ENCODE peak calls at places on chromosome X, in four cellular contexts. One of them, this sample, is unnamed.

GRCh38 chrX:55057691-55058249 is 17.1 kb upstream of the PAGE2B start:
- DNase-seq in left lung: no peak
- DNase-seq in activated T-helper 1 cell treated with Interleukin-2 at 50 U/mL for 16 hours: no peak
- DNase-seq in right lobe of liver: no peak
- DNase-seq in this sample: no peak

GRCh38 chrX:132490086-132490419 is 1.2 kb upstream of the MBNL3 start:
- DNase-seq in right lobe of liver: no peak
- DNase-seq in left lung: no peak
- DNase-seq in activated T-helper 1 cell treated with Interleukin-2 at 50 U/mL for 16 hours: no peak
- DNase-seq in this sample: no peak

GRCh38 chrX:15451913-15452312 is 41.2 kb downstream of the PIR start:
- DNase-seq in activated T-helper 1 cell treated with Interleukin-2 at 50 U/mL for 16 hours: no peak
- DNase-seq in right lobe of liver: no peak
- DNase-seq in left lung: no peak
- DNase-seq in this sample: no peak

GRCh38 chrX:11555759-11556158 is 110.0 kb downstream of the ARHGAP6 start:
- DNase-seq in right lobe of liver: no peak
- DNase-seq in activated T-helper 1 cell treated with Interleukin-2 at 50 U/mL for 16 hours: no peak
- DNase-seq in left lung: no peak
- DNase-seq in this sample: no peak

GRCh38 chrX:48908600-48908999 is 2.8 kb downstream of the SLC35A2 start:
- DNase-seq in activated T-helper 1 cell treated with Interleukin-2 at 50 U/mL for 16 hours: no peak
- DNase-seq in left lung: no peak
- DNase-seq in right lobe of liver: no peak
- DNase-seq in this sample: no peak

GRCh38 chrX:72352786-72353185 is 47.1 kb upstream of the CITED1 start:
- DNase-seq in activated T-helper 1 cell treated with Interleukin-2 at 50 U/mL for 16 hours: no peak
- DNase-seq in right lobe of liver: no peak
- DNase-seq in left lung: no peak
- DNase-seq in this sample: no peak

GRCh38 chrX:95885074-95885473 is 799.6 kb upstream of the DIAPH2 start:
- DNase-seq in left lung: no peak
- DNase-seq in right lobe of liver: peak; percentile 40
- DNase-seq in activated T-helper 1 cell treated with Interleukin-2 at 50 U/mL for 16 hours: no peak
- DNase-seq in this sample: no peak

GRCh38 chrX:98548550-98548949 is 1664.8 kb downstream of the RPA4 start:
- DNase-seq in right lobe of liver: no peak
- DNase-seq in activated T-helper 1 cell treated with Interleukin-2 at 50 U/mL for 16 hours: no peak
- DNase-seq in left lung: no peak
- DNase-seq in this sample: no peak

GRCh38 chrX:10235851-10236250 is 79.1 kb downstream of the CLCN4 start:
- DNase-seq in left lung: no peak
- DNase-seq in right lobe of liver: no peak
- DNase-seq in activated T-helper 1 cell treated with Interleukin-2 at 50 U/mL for 16 hours: no peak
- DNase-seq in this sample: no peak

GRCh38 chrX:123860506-123860840 is 620 bp downstream of the XIAP start:
- DNase-seq in left lung: no peak
- DNase-seq in activated T-helper 1 cell treated with Interleukin-2 at 50 U/mL for 16 hours: no peak
- DNase-seq in right lobe of liver: no peak
- DNase-seq in this sample: no peak

GRCh38 chrX:69070949-69071650 is 94.2 kb downstream of the PJA1 start:
- DNase-seq in left lung: no peak
- DNase-seq in activated T-helper 1 cell treated with Interleukin-2 at 50 U/mL for 16 hours: no peak
- DNase-seq in right lobe of liver: peak; percentile 49
- DNase-seq in this sample: peak; percentile 77

GRCh38 chrX:37347420-37347819 is 1.7 kb upstream of the PRRG1 start:
- DNase-seq in left lung: no peak
- DNase-seq in activated T-helper 1 cell treated with Interleukin-2 at 50 U/mL for 16 hours: no peak
- DNase-seq in right lobe of liver: no peak
- DNase-seq in this sample: no peak

GRCh38 chrX:78545233-78545632 is 113.9 kb downstream of the RTL3 start:
- DNase-seq in right lobe of liver: peak; percentile 47
- DNase-seq in left lung: no peak
- DNase-seq in activated T-helper 1 cell treated with Interleukin-2 at 50 U/mL for 16 hours: no peak
- DNase-seq in this sample: no peak

GRCh38 chrX:154025230-154025629 is 5.5 kb upstream of the IRAK1 start:
- DNase-seq in right lobe of liver: no peak
- DNase-seq in left lung: no peak
- DNase-seq in activated T-helper 1 cell treated with Interleukin-2 at 50 U/mL for 16 hours: no peak
- DNase-seq in this sample: no peak

GRCh38 chrX:47200385-47201150 is 6.9 kb downstream of the UBA1 start:
- DNase-seq in right lobe of liver: no peak
- DNase-seq in left lung: no peak
- DNase-seq in activated T-helper 1 cell treated with Interleukin-2 at 50 U/mL for 16 hours: no peak
- DNase-seq in this sample: no peak

GRCh38 chrX:24023972-24024664 is 2.9 kb downstream of the KLHL15 start:
- DNase-seq in left lung: no peak
- DNase-seq in activated T-helper 1 cell treated with Interleukin-2 at 50 U/mL for 16 hours: no peak
- DNase-seq in right lobe of liver: no peak
- DNase-seq in this sample: no peak

GRCh38 chrX:13383907-13384306 is 64.1 kb upstream of the ATXN3L start:
- DNase-seq in left lung: no peak
- DNase-seq in activated T-helper 1 cell treated with Interleukin-2 at 50 U/mL for 16 hours: no peak
- DNase-seq in right lobe of liver: no peak
- DNase-seq in this sample: no peak

GRCh38 chrX:29397506-29397905 is 810.3 kb downstream of the IL1RAPL1 start:
- DNase-seq in left lung: no peak
- DNase-seq in right lobe of liver: no peak
- DNase-seq in activated T-helper 1 cell treated with Interleukin-2 at 50 U/mL for 16 hours: no peak
- DNase-seq in this sample: no peak

GRCh38 chrX:10259716-10260115 is 102.9 kb downstream of the CLCN4 start:
- DNase-seq in left lung: no peak
- DNase-seq in activated T-helper 1 cell treated with Interleukin-2 at 50 U/mL for 16 hours: no peak
- DNase-seq in right lobe of liver: no peak
- DNase-seq in this sample: no peak

GRCh38 chrX:21487832-21488231 is 113.6 kb downstream of the CNKSR2 start:
- DNase-seq in left lung: no peak
- DNase-seq in activated T-helper 1 cell treated with Interleukin-2 at 50 U/mL for 16 hours: no peak
- DNase-seq in right lobe of liver: no peak
- DNase-seq in this sample: no peak

GRCh38 chrX:109934935-109935334 is 68.0 kb upstream of the TMEM164 start:
- DNase-seq in activated T-helper 1 cell treated with Interleukin-2 at 50 U/mL for 16 hours: no peak
- DNase-seq in left lung: no peak
- DNase-seq in right lobe of liver: no peak
- DNase-seq in this sample: no peak

GRCh38 chrX:915427-916234 is 285.0 kb downstream of the SHOX start:
- DNase-seq in right lobe of liver: no peak
- DNase-seq in activated T-helper 1 cell treated with Interleukin-2 at 50 U/mL for 16 hours: no peak
- DNase-seq in left lung: no peak
- DNase-seq in this sample: no peak

GRCh38 chrX:2840961-2841360 is 12.2 kb downstream of the GYG2 start:
- DNase-seq in activated T-helper 1 cell treated with Interleukin-2 at 50 U/mL for 16 hours: no peak
- DNase-seq in left lung: no peak
- DNase-seq in right lobe of liver: no peak
- DNase-seq in this sample: no peak

GRCh38 chrX:53317365-53318069 is 36.1 kb upstream of the IQSEC2 start:
- DNase-seq in left lung: peak; percentile 83
- DNase-seq in activated T-helper 1 cell treated with Interleukin-2 at 50 U/mL for 16 hours: peak; percentile 53
- DNase-seq in right lobe of liver: peak; percentile 50
- DNase-seq in this sample: peak; percentile 81

GRCh38 chrX:14630724-14631123 is 101.4 kb downstream of the GLRA2 start:
- DNase-seq in activated T-helper 1 cell treated with Interleukin-2 at 50 U/mL for 16 hours: no peak
- DNase-seq in right lobe of liver: no peak
- DNase-seq in left lung: no peak
- DNase-seq in this sample: no peak

GRCh38 chrX:17030580-17031285 is 84.3 kb downstream of the REPS2 start:
- DNase-seq in left lung: no peak
- DNase-seq in right lobe of liver: no peak
- DNase-seq in activated T-helper 1 cell treated with Interleukin-2 at 50 U/mL for 16 hours: no peak
- DNase-seq in this sample: no peak

GRCh38 chrX:21373637-21374162 is 518 bp upstream of the CNKSR2 start:
- DNase-seq in activated T-helper 1 cell treated with Interleukin-2 at 50 U/mL for 16 hours: no peak
- DNase-seq in left lung: no peak
- DNase-seq in right lobe of liver: peak; percentile 41
- DNase-seq in this sample: no peak